ENCODE peak calls at places on chromosomes 5 and 9, in five cellular contexts. E is Peyer's patch, B is HCT116, L is IMR-90, K is cardiac muscle cell. I is an unnamed sample. For H3K36me3, the result is how much of the 10 kb centered on the place peaks cover.

GRCh38 chr5:103216137-103216536 is 42.4 kb upstream of the MACIR start:
- DNase-seq in E (no peak), B (no peak), L (peak), K (no peak), I (no peak)

GRCh38 chr9:34463098-34463900 is 4.7 kb downstream of the DNAI1 start:
- DNase-seq in E (no peak), B (peak), L (peak), K (no peak), I (no peak)

GRCh38 chr9:12723409-12724028 is 30.3 kb downstream of the TYRP1 start:
- DNase-seq in E (no peak), B (peak), L (peak), K (peak), I (no peak)

GRCh38 chr5:142095651-142096330 is 12.8 kb upstream of the NDFIP1 start:
- DNase-seq in E (peak), B (no peak), L (no peak), K (peak), I (no peak)

GRCh38 chr9:127972316-127972871 is 8.4 kb downstream of the EEIG1 start:
- DNase-seq in E (no peak), B (no peak), L (no peak), K (no peak), I (no peak)

GRCh38 chr9:70049236-70049635 is 5.6 kb downstream of the MAMDC2 start:
- DNase-seq in E (no peak), B (no peak), L (peak), K (no peak), I (no peak)

GRCh38 chr5:112957970-112958773 is 18.4 kb upstream of the DCP2 start:
- DNase-seq in E (no peak), B (peak), L (peak), K (no peak), I (no peak)

GRCh38 chr5:18202147-18202546 is 567.9 kb downstream of the TAF11L14 start:
- DNase-seq in E (no peak), B (no peak), L (no peak), K (no peak), I (no peak)

GRCh38 chr5:59791131-59791485 is 102.4 kb downstream of the PDE4D start:
- DNase-seq in E (no peak), B (no peak), L (no peak), K (no peak), I (no peak)

GRCh38 chr9:76456202-76456926 is 2.6 kb upstream of the GCNT1 start:
- DNase-seq in E (peak), B (no peak), L (peak), K (peak), I (peak)

GRCh38 chr9:134236001-134236421 is 71.6 kb upstream of the RNU6ATAC start:
- DNase-seq in E (no peak), B (no peak), L (no peak), K (no peak), I (no peak)

GRCh38 chr9:96176901-96177718 is 124.9 kb downstream of the HSD17B3 start:
- DNase-seq in E (no peak), B (no peak), L (no peak), K (peak), I (no peak)

GRCh38 chr9:18490591-18491370 is 16.8 kb downstream of the ADAMTSL1 start:
- DNase-seq in E (no peak), B (no peak), L (peak), K (no peak), I (no peak)

GRCh38 chr5:179438041-179438441 is 92.8 kb upstream of the ADAMTS2 start:
- DNase-seq in E (no peak), B (no peak), L (no peak), K (peak), I (no peak)

GRCh38 chr9:36929350-36929675 is 104.8 kb downstream of the PAX5 start:
- DNase-seq in E (no peak), B (no peak), L (no peak), K (no peak), I (no peak)

GRCh38 chr5:27561408-27561807 is 523.0 kb upstream of the CDH9 start:
- DNase-seq in E (no peak), B (no peak), L (no peak), K (no peak), I (no peak)

GRCh38 chr5:172364773-172365172 is 81.2 kb upstream of the UBTD2 start:
- DNase-seq in E (no peak), B (no peak), L (no peak), K (no peak), I (no peak)

GRCh38 chr5:1669276-1670155 is 130.1 kb downstream of the MRPL36 start:
- DNase-seq in E (peak), B (no peak), L (no peak), K (peak), I (no peak)

GRCh38 chr5:130762031-130762430 is 403.0 kb downstream of the HINT1 start:
- DNase-seq in E (no peak), B (no peak), L (no peak), K (no peak), I (no peak)

GRCh38 chr5:78512440-78512839 is 136.1 kb downstream of the LHFPL2 start:
- DNase-seq in E (no peak), B (no peak), L (no peak), K (no peak), I (no peak)

GRCh38 chr9:122193651-122194050 is 33.9 kb downstream of the MORN5 start:
- DNase-seq in E (no peak), B (no peak), L (no peak), K (no peak), I (no peak)

GRCh38 chr5:29307498-29307897 is 1886.0 kb upstream of the CDH6 start:
- DNase-seq in E (no peak), B (no peak), L (no peak), K (no peak), I (no peak)

GRCh38 chr5:40827479-40827977 is 7.5 kb downstream of the RPL37 start:
- DNase-seq in E (no peak), B (no peak), L (no peak), K (no peak), I (no peak)

GRCh38 chr5:172443441-172444109 is 10.8 kb downstream of the SH3PXD2B start:
- DNase-seq in E (peak), B (peak), L (peak), K (no peak), I (no peak)

GRCh38 chr9:114099523-114100270 is 605 bp upstream of the KIF12 start:
- DNase-seq in E (no peak), B (no peak), L (no peak), K (no peak), I (no peak)

GRCh38 chr9:81588148-81588874 is 101.0 kb downstream of the TLE1 start:
- DNase-seq in E (no peak), B (no peak), L (peak), K (no peak), I (no peak)

GRCh38 chr9:105073147-105073546 is 145.2 kb upstream of the ABCA1 start:
- DNase-seq in E (no peak), B (no peak), L (peak), K (no peak), I (no peak)

DNA sequence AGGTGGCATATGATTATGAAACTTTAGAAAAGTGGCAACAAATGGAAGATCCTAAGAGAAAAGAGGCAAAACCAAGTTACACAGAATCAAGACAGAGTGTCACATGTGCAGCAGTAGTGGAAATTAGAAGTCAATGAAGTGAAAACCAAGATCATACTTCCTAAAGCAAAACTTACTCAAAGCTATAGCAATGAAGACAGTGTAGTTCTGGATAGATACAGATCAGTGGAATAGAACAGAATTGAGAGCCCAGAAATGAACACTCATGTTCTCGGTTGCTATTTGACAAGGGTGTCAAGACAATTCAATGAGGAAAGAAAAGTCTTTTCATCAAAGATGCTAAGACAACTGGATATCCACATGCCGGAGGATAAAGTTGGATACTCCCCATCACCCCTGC is 43.5 kb downstream of the NAA35 start:
- DNase-seq in E (no peak), B (no peak), L (no peak), K (no peak), I (no peak)
- H3K36me3 ChIP-seq in E (under half), B (under half), L (under half), K (under half), I (under half)

GRCh38 chr9:72930828-72931227 is 22.0 kb downstream of the ALDH1A1 start:
- DNase-seq in E (no peak), B (no peak), L (no peak), K (no peak), I (no peak)

GRCh38 chr9:72931437-72931836 is 21.4 kb downstream of the ALDH1A1 start:
- DNase-seq in E (no peak), B (no peak), L (no peak), K (no peak), I (no peak)

GRCh38 chr9:72932669-72933068 is 20.2 kb downstream of the ALDH1A1 start:
- DNase-seq in E (no peak), B (no peak), L (no peak), K (no peak), I (no peak)

GRCh38 chr9:72933730-72934665 is 18.9 kb downstream of the ALDH1A1 start:
- DNase-seq in E (no peak), B (no peak), L (no peak), K (no peak), I (no peak)

GRCh38 chr9:72931897-72932296 is 21.0 kb downstream of the ALDH1A1 start:
- DNase-seq in E (no peak), B (no peak), L (no peak), K (no peak), I (no peak)
- H3K4me3 ChIP-seq in E (no peak), B (no peak), L (no peak), K (no peak), I (no peak)

DNA sequence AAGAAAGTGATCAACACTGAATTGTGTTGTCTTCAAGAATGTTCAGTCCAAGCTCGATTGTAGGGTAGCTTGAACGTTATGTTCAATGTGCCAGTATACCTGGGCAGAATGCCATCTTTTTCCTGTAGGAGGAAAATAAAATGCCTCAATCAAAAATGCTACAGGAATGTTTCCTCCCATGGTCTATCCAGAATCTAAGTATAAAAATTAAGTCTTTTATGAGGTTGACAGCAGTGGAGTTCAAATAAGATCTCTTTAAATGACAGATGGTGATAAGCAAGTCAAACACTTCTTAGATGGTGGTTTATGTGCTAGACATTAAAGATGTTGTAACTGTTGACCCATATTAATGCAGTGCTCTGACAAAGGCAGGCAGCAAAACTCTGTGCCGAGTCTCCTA is 488.6 kb downstream of the CSNK1G3 start:
- DNase-seq in E (no peak), B (no peak), L (no peak), K (no peak), I (no peak)
- H3K36me3 ChIP-seq in E (under half), B (under half), L (under half), K (under half), I (under half)

DNA sequence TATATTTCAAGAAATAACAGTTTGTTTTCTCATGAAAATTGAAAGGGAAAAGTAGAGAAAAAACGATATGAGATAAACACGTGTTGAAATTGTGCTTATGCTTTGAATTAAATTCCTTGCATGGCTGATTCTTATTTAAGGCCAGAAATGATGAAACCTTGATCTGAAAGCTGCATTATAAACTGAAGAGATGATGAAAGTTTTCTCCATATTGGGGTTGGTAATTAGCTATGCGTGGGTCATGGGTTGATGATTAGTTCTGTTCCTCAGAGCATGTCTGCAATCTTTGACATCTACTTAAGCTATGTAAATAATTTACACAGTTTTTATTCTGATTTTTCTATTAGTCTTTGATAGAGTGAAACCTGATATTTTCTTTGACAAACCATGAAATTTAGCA is 264.2 kb downstream of the CD180 start:
- DNase-seq in E (no peak), B (no peak), L (no peak), K (no peak), I (no peak)
- H3K4me3 ChIP-seq in E (no peak), B (no peak), L (no peak), K (no peak), I (no peak)

I was measured in GM06990.